ENCODE peak calls at places on chromosome 10, in six cellular contexts. O is RPMI7951; N is neural progenitor cell; W is KG1; L is activated CD4-positive, CD25-positive, alpha-beta regulatory T cell treated with anti-CD3 and anti-CD28 coated beads, Interleukin-2, amount 50 U/mL, for 72 hours; H is activated CD4-positive, alpha-beta T cell treated with anti-CD3 and anti-CD28 coated beads, Interleukin-2, amount 10 ng/mL, durations not matched to agents 7 days and 5 days. A is an unnamed sample.

GRCh38 chr10:43120948-43121290 is 17.3 kb upstream of the CSGALNACT2 start:
- DNase-seq in N (no peak), L (peak; percentile 64), O (peak; percentile 15), W (peak; percentile 70), H (peak; percentile 78), A (no peak)

GRCh38 chr10:75508239-75508813 is 76.9 kb downstream of the LRMDA start:
- DNase-seq in L (no peak), H (no peak), W (no peak), N (no peak), O (peak; percentile 3), A (peak; percentile 81)

GRCh38 chr10:12051241-12051640 is 8.6 kb upstream of the UPF2 start:
- DNase-seq in O (no peak), H (no peak), W (peak; percentile 42), L (no peak), N (no peak), A (no peak)

GRCh38 chr10:97020452-97021400 is 165.0 kb downstream of the SLIT1 start:
- DNase-seq in H (no peak), W (no peak), N (peak; percentile 89), O (no peak), L (no peak), A (peak; percentile 38)

GRCh38 chr10:86234102-86234501 is 132.5 kb downstream of the GRID1 start:
- DNase-seq in H (no peak), O (no peak), W (no peak), N (peak; percentile 69), L (no peak), A (no peak)

GRCh38 chr10:99917963-99918825 is 91.6 kb downstream of the DNMBP start:
- DNase-seq in W (no peak), O (peak; percentile 64), H (no peak), L (no peak), N (peak; percentile 86), A (peak; percentile 78)

GRCh38 chr10:6927001-6927400 is 346.9 kb upstream of the PRKCQ start:
- DNase-seq in L (no peak), W (peak; percentile 78), O (no peak), H (no peak), N (no peak), A (no peak)

GRCh38 chr10:77455538-77455937 is 182.1 kb downstream of the KCNMA1 start:
- DNase-seq in O (peak; percentile 26), W (no peak), L (no peak), N (no peak), H (no peak), A (no peak)

GRCh38 chr10:44205072-44205471 is 179.8 kb downstream of the CXCL12 start:
- DNase-seq in H (no peak), N (peak; percentile 61), O (peak; percentile 63), L (no peak), W (no peak), A (no peak)

GRCh38 chr10:82813856-82814255 is 938.9 kb downstream of the NRG3 start:
- DNase-seq in W (no peak), H (no peak), N (no peak), O (peak; percentile 77), L (no peak), A (peak; percentile 18)

GRCh38 chr10:129151281-129151680 is 315.8 kb upstream of the MGMT start:
- DNase-seq in O (no peak), N (no peak), L (no peak), W (no peak), H (no peak), A (no peak)

GRCh38 chr10:93071674-93072224 is 1.9 kb upstream of the CYP26A1 start:
- DNase-seq in N (peak; percentile 90), H (no peak), W (no peak), O (no peak), L (no peak), A (no peak)

GRCh38 chr10:105287970-105288369 is 646.9 kb downstream of the SORCS3 start:
- DNase-seq in W (no peak), H (no peak), O (no peak), L (no peak), N (no peak), A (no peak)

GRCh38 chr10:21954132-21954531 is 49.4 kb downstream of the DNAJC1 start:
- DNase-seq in O (no peak), W (no peak), N (no peak), H (no peak), L (no peak), A (no peak)

GRCh38 chr10:6089334-6090219 is 743 bp downstream of the RBM17 start:
- DNase-seq in H (peak; percentile 35), N (peak; percentile 76), O (peak; percentile 33), W (no peak), L (no peak), A (peak; percentile 25)

GRCh38 chr10:71467569-71468362 is 71.0 kb downstream of the CDH23 start:
- DNase-seq in H (no peak), L (no peak), W (no peak), N (no peak), O (no peak), A (no peak)

GRCh38 chr10:71473671-71474599 is 77.2 kb downstream of the CDH23 start:
- DNase-seq in W (no peak), L (no peak), N (no peak), O (no peak), H (no peak), A (no peak)

GRCh38 chr10:37754538-37755323 is 102.7 kb downstream of the ZNF248 start:
- DNase-seq in L (no peak), W (peak; percentile 27), N (peak; percentile 45), O (peak; percentile 35), H (no peak), A (peak; percentile 18)

GRCh38 chr10:43931308-43931930 is 282.7 kb upstream of the ZNF32 start:
- DNase-seq in N (no peak), H (no peak), O (peak; percentile 71), L (no peak), W (no peak), A (peak; percentile 42)

GRCh38 chr10:7696545-7696944 is 6.6 kb upstream of the ITIH2 start:
- DNase-seq in N (no peak), L (no peak), W (no peak), O (no peak), H (no peak), A (no peak)

GRCh38 chr10:113226404-113226803 is 276.4 kb downstream of the TCF7L2 start:
- DNase-seq in H (no peak), W (no peak), L (no peak), N (no peak), O (no peak), A (no peak)

GRCh38 chr10:52615756-52616419 is 156.7 kb downstream of the MBL2 start:
- DNase-seq in L (no peak), O (no peak), W (no peak), H (no peak), N (no peak), A (no peak)

GRCh38 chr10:91144961-91145360 is 75.5 kb upstream of the PCGF5 start:
- DNase-seq in N (no peak), W (no peak), H (no peak), L (no peak), O (no peak), A (peak; percentile 37)

GRCh38 chr10:113704637-113705343 is 25.1 kb downstream of the CASP7 start:
- DNase-seq in W (no peak), H (peak; percentile 40), N (peak; percentile 64), O (peak; percentile 34), L (no peak), A (peak; percentile 62)

GRCh38 chr10:43700306-43700705 is 51.6 kb upstream of the ZNF32 start:
- DNase-seq in W (no peak), H (no peak), O (no peak), N (no peak), L (no peak), A (no peak)

GRCh38 chr10:15419279-15419874 is 48.3 kb upstream of the FAM171A1 start:
- DNase-seq in L (no peak), O (peak; percentile 38), W (peak; percentile 5), N (peak; percentile 65), H (peak; percentile 36), A (peak; percentile 44)

GRCh38 chr10:5497289-5497688 is 2.1 kb downstream of the CALML5 start:
- DNase-seq in W (no peak), O (no peak), H (no peak), L (no peak), N (no peak), A (no peak)

GRCh38 chr10:75462865-75463264 is 31.4 kb downstream of the LRMDA start:
- DNase-seq in O (no peak), N (no peak), H (no peak), W (no peak), L (no peak), A (no peak)

GRCh38 chr10:46250481-46250880 is 36.3 kb upstream of the ANTXRL start:
- DNase-seq in L (no peak), N (no peak), W (no peak), H (no peak), O (no peak), A (no peak)

GRCh38 chr10:3639546-3639945 is 145.5 kb downstream of the KLF6 start:
- DNase-seq in N (no peak), O (no peak), L (no peak), W (no peak), H (no peak), A (no peak)

GRCh38 chr10:17238445-17239275 is 10.6 kb downstream of the VIM start:
- DNase-seq in N (no peak), W (no peak), L (no peak), O (peak; percentile 89), H (no peak), A (peak; percentile 70)

GRCh38 chr10:3869036-3869435 is 84.0 kb upstream of the KLF6 start:
- DNase-seq in O (no peak), W (no peak), H (no peak), L (no peak), N (no peak), A (no peak)

GRCh38 chr10:77041636-77042258 is 595.9 kb downstream of the KCNMA1 start:
- DNase-seq in L (no peak), H (peak; percentile 38), O (peak; percentile 13), N (no peak), W (peak; percentile 59), A (no peak)

GRCh38 chr10:67306588-67307205 is 380.9 kb downstream of the LRRTM3 start:
- DNase-seq in W (peak; percentile 3), O (no peak), N (peak; percentile 55), H (no peak), L (no peak), A (peak; percentile 3)

GRCh38 chr10:28732091-28732490 is 54.8 kb downstream of the BAMBI start:
- DNase-seq in N (no peak), H (no peak), O (no peak), L (no peak), W (no peak), A (no peak)

GRCh38 chr10:88256013-88256680 is 327.0 kb downstream of the RNLS start:
- DNase-seq in N (no peak), H (no peak), O (no peak), L (no peak), W (no peak), A (peak; percentile 48)

GRCh38 chr10:35409094-35409582 is 72.8 kb downstream of the CCNY start:
- DNase-seq in W (no peak), H (no peak), N (no peak), L (no peak), O (peak; percentile 97), A (peak; percentile 88)

GRCh38 chr10:73493781-73494180 is 2.0 kb downstream of the PPP3CB start:
- DNase-seq in H (no peak), L (no peak), W (no peak), N (no peak), O (peak; percentile 13), A (peak; percentile 24)

GRCh38 chr10:20355011-20355410 is 538.8 kb downstream of the PLXDC2 start:
- DNase-seq in N (no peak), L (no peak), O (no peak), H (no peak), W (no peak), A (no peak)